ENCODE peak calls at places on chromosomes 12 and 14, in seven cellular contexts. One of them, this sample, is unnamed.

GRCh38 chr12:104306943-104307654 is 3.6 kb downstream of the EID3 start:
- DNase-seq in DND-41: no peak
- DNase-seq in left ventricle myocardium inferior: no peak
- DNase-seq in colonic mucosa: no peak
- DNase-seq in ovary: no peak
- DNase-seq in CD4-positive, alpha-beta T cell: no peak
- DNase-seq in substantia nigra: no peak
- DNase-seq in this sample: no peak

GRCh38 chr12:54475542-54475941 is 2.1 kb upstream of the GTSF1 start:
- DNase-seq in DND-41: no peak
- DNase-seq in left ventricle myocardium inferior: no peak
- DNase-seq in colonic mucosa: no peak
- DNase-seq in ovary: no peak
- DNase-seq in CD4-positive, alpha-beta T cell: no peak
- DNase-seq in substantia nigra: no peak
- DNase-seq in this sample: no peak

GRCh38 chr14:32075636-32076277 is 1.3 kb upstream of the ARHGAP5 start:
- DNase-seq in DND-41: no peak
- DNase-seq in left ventricle myocardium inferior: peak; percentile 53
- DNase-seq in colonic mucosa: peak; percentile 59
- DNase-seq in ovary: peak; percentile 73
- DNase-seq in CD4-positive, alpha-beta T cell: no peak
- DNase-seq in substantia nigra: no peak
- DNase-seq in this sample: no peak

GRCh38 chr14:46074061-46074460 is 577.5 kb downstream of the RPL10L start:
- DNase-seq in DND-41: no peak
- DNase-seq in left ventricle myocardium inferior: no peak
- DNase-seq in colonic mucosa: no peak
- DNase-seq in ovary: no peak
- DNase-seq in CD4-positive, alpha-beta T cell: no peak
- DNase-seq in substantia nigra: no peak
- DNase-seq in this sample: no peak

GRCh38 chr12:52186135-52186840 is 5.5 kb downstream of the KRT80 start:
- DNase-seq in DND-41: no peak
- DNase-seq in left ventricle myocardium inferior: no peak
- DNase-seq in colonic mucosa: no peak
- DNase-seq in ovary: no peak
- DNase-seq in CD4-positive, alpha-beta T cell: no peak
- DNase-seq in substantia nigra: no peak
- DNase-seq in this sample: no peak

GRCh38 chr12:74229671-74230070 is 308.0 kb upstream of the ATXN7L3B start:
- DNase-seq in DND-41: no peak
- DNase-seq in left ventricle myocardium inferior: no peak
- DNase-seq in colonic mucosa: no peak
- DNase-seq in ovary: no peak
- DNase-seq in CD4-positive, alpha-beta T cell: no peak
- DNase-seq in substantia nigra: no peak
- DNase-seq in this sample: no peak

GRCh38 chr14:51342226-51342625 is 102.2 kb downstream of the TMX1 start:
- DNase-seq in DND-41: no peak
- DNase-seq in left ventricle myocardium inferior: no peak
- DNase-seq in colonic mucosa: no peak
- DNase-seq in ovary: no peak
- DNase-seq in CD4-positive, alpha-beta T cell: no peak
- DNase-seq in substantia nigra: no peak
- DNase-seq in this sample: no peak

GRCh38 chr12:111643428-111643826 is 42.3 kb downstream of the BRAP start:
- DNase-seq in DND-41: no peak
- DNase-seq in left ventricle myocardium inferior: no peak
- DNase-seq in colonic mucosa: peak; percentile 56
- DNase-seq in ovary: no peak
- DNase-seq in CD4-positive, alpha-beta T cell: no peak
- DNase-seq in substantia nigra: no peak
- DNase-seq in this sample: no peak

GRCh38 chr12:75481774-75482173 is 1.2 kb downstream of the GLIPR1 start:
- DNase-seq in DND-41: no peak
- DNase-seq in left ventricle myocardium inferior: no peak
- DNase-seq in colonic mucosa: no peak
- DNase-seq in ovary: no peak
- DNase-seq in CD4-positive, alpha-beta T cell: no peak
- DNase-seq in substantia nigra: no peak
- DNase-seq in this sample: no peak

GRCh38 chr12:45407967-45408743 is 192.3 kb downstream of the ANO6 start:
- DNase-seq in DND-41: peak; percentile 47
- DNase-seq in left ventricle myocardium inferior: no peak
- DNase-seq in colonic mucosa: no peak
- DNase-seq in ovary: no peak
- DNase-seq in CD4-positive, alpha-beta T cell: no peak
- DNase-seq in substantia nigra: no peak
- DNase-seq in this sample: no peak

GRCh38 chr12:124469193-124469888 is 98.1 kb downstream of the NCOR2 start:
- DNase-seq in DND-41: no peak
- DNase-seq in left ventricle myocardium inferior: no peak
- DNase-seq in colonic mucosa: no peak
- DNase-seq in ovary: no peak
- DNase-seq in CD4-positive, alpha-beta T cell: no peak
- DNase-seq in substantia nigra: no peak
- DNase-seq in this sample: no peak

DNA sequence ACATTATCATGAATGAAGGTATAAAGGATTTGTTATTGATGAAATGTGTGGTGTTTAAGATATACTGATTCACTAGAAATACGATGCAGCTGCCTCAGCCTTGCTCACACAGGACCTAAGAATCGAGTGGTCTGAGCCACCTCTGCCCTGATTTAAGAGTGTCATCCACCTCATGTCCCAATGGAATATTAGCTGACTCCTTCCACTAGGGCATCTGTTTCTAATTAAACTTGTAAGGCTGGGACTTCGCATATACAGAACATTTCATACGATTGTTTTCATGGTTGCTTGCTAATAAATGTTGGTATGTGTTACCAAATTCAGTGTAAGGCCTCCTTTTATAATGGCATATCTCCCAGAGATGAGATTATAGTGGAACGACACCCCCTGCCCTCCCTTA is 410.8 kb upstream of the PDE3A start:
- DNase-seq in DND-41: no peak
- DNase-seq in left ventricle myocardium inferior: no peak
- DNase-seq in colonic mucosa: no peak
- DNase-seq in ovary: no peak
- DNase-seq in CD4-positive, alpha-beta T cell: no peak
- DNase-seq in substantia nigra: no peak
- DNase-seq in this sample: no peak
- H3K27ac ChIP-seq in DND-41: no peak overlapping the region
- H3K27ac ChIP-seq in left ventricle myocardium inferior: peak overlapping the region; percentile 36
- H3K27ac ChIP-seq in colonic mucosa: no peak overlapping the region
- H3K27ac ChIP-seq in ovary: no peak overlapping the region
- H3K27ac ChIP-seq in CD4-positive, alpha-beta T cell: no peak overlapping the region
- H3K27ac ChIP-seq in substantia nigra: no peak overlapping the region
- H3K27ac ChIP-seq in this sample: no peak overlapping the region

GRCh38 chr14:102255401-102256190 is 49.4 kb downstream of the MOK start:
- DNase-seq in DND-41: no peak
- DNase-seq in left ventricle myocardium inferior: peak; percentile 31
- DNase-seq in colonic mucosa: no peak
- DNase-seq in ovary: peak; percentile 53
- DNase-seq in CD4-positive, alpha-beta T cell: no peak
- DNase-seq in substantia nigra: no peak
- DNase-seq in this sample: no peak
- H3K27ac ChIP-seq in DND-41: no peak overlapping the region
- H3K27ac ChIP-seq in left ventricle myocardium inferior: peak overlapping the region; percentile 65
- H3K27ac ChIP-seq in colonic mucosa: peak overlapping the region; percentile 27
- H3K27ac ChIP-seq in ovary: peak overlapping the region; percentile 63
- H3K27ac ChIP-seq in CD4-positive, alpha-beta T cell: no peak overlapping the region
- H3K27ac ChIP-seq in substantia nigra: no peak overlapping the region
- H3K27ac ChIP-seq in this sample: no peak overlapping the region

GRCh38 chr12:12586879-12587675 is 24.4 kb upstream of the DUSP16 start:
- DNase-seq in DND-41: no peak
- DNase-seq in left ventricle myocardium inferior: no peak
- DNase-seq in colonic mucosa: peak; percentile 57
- DNase-seq in ovary: no peak
- DNase-seq in CD4-positive, alpha-beta T cell: no peak
- DNase-seq in substantia nigra: no peak
- DNase-seq in this sample: no peak
- H3K27ac ChIP-seq in DND-41: no peak overlapping the region
- H3K27ac ChIP-seq in left ventricle myocardium inferior: no peak overlapping the region
- H3K27ac ChIP-seq in colonic mucosa: peak overlapping the region; percentile 49
- H3K27ac ChIP-seq in ovary: no peak overlapping the region
- H3K27ac ChIP-seq in CD4-positive, alpha-beta T cell: no peak overlapping the region
- H3K27ac ChIP-seq in substantia nigra: no peak overlapping the region
- H3K27ac ChIP-seq in this sample: no peak overlapping the region

GRCh38 chr14:77324289-77324688 is 3.5 kb downstream of the GSTZ1 start:
- DNase-seq in DND-41: no peak
- DNase-seq in left ventricle myocardium inferior: no peak
- DNase-seq in colonic mucosa: no peak
- DNase-seq in ovary: no peak
- DNase-seq in CD4-positive, alpha-beta T cell: no peak
- DNase-seq in substantia nigra: no peak
- DNase-seq in this sample: no peak

GRCh38 chr14:77322951-77323350 is 2.1 kb downstream of the GSTZ1 start:
- DNase-seq in DND-41: no peak
- DNase-seq in left ventricle myocardium inferior: no peak
- DNase-seq in colonic mucosa: no peak
- DNase-seq in ovary: no peak
- DNase-seq in CD4-positive, alpha-beta T cell: no peak
- DNase-seq in substantia nigra: no peak
- DNase-seq in this sample: no peak

GRCh38 chr14:77323571-77323970 is 2.7 kb downstream of the GSTZ1 start:
- DNase-seq in DND-41: no peak
- DNase-seq in left ventricle myocardium inferior: no peak
- DNase-seq in colonic mucosa: no peak
- DNase-seq in ovary: no peak
- DNase-seq in CD4-positive, alpha-beta T cell: no peak
- DNase-seq in substantia nigra: no peak
- DNase-seq in this sample: no peak

GRCh38 chr14:77320238-77320935 is at the start of gene POMT2:
- DNase-seq in DND-41: peak; percentile 93
- DNase-seq in left ventricle myocardium inferior: peak; percentile 94
- DNase-seq in colonic mucosa: peak; percentile 96
- DNase-seq in ovary: peak; percentile 94
- DNase-seq in CD4-positive, alpha-beta T cell: peak; percentile 89
- DNase-seq in substantia nigra: peak; percentile 88
- DNase-seq in this sample: peak; percentile 78

DNA sequence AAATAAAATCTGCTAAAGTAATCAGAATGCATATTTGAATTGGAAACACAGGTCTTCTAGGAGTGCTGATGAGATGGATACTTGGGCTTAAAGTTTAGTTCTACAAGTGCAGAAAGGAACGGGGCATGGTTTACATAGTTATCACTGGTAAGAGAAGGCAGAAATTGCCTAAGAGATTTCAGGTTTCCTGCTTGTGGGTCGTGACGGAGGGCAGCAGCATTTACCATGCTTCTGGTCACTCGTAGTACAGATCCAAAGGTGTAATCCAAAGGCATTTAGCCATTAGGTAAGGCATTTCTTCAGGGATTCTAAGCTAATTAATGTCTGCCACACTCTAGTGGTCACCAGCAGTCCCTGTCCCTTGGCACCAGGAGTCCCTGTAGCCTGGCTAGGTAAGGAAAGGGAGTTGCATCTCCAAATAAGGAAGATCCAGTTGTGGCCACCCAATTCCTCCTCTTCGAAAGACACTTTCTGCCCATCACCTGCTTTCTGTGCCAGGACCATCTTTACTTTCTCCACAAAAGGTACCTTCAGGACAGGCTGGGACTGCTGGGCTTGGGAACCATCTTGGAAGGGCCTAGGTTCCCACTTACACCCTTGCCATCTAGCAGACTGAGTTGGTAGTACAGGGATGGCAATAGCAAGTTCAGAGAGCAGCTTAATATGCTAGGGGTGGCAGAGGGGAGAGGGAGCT is 1.5 kb downstream of the GSTZ1 start:
- DNase-seq in DND-41: no peak
- DNase-seq in left ventricle myocardium inferior: no peak
- DNase-seq in colonic mucosa: no peak
- DNase-seq in ovary: no peak
- DNase-seq in CD4-positive, alpha-beta T cell: no peak
- DNase-seq in substantia nigra: no peak
- DNase-seq in this sample: no peak
- H3K27ac ChIP-seq in DND-41: peak overlapping the region; percentile 84
- H3K27ac ChIP-seq in left ventricle myocardium inferior: peak overlapping the region; percentile 100
- H3K27ac ChIP-seq in colonic mucosa: peak overlapping the region; percentile 98
- H3K27ac ChIP-seq in ovary: no peak overlapping the region
- H3K27ac ChIP-seq in CD4-positive, alpha-beta T cell: no peak overlapping the region
- H3K27ac ChIP-seq in substantia nigra: peak overlapping the region; percentile 99
- H3K27ac ChIP-seq in this sample: peak overlapping the region; percentile 94

This sample was measured in HCT116.